ENCODE peak calls at places on chromosomes 3 and 15, in four cellular contexts. C is mammary epithelial cell, D is SJSA1, K is sigmoid colon. X is an unnamed sample.
A peak's percentile ranks its signal among the peaks of the same experiment; 100 is the strongest.

GRCh38 chr15:75904241-75904631 is 558 bp downstream of the FBXO22 start:
- DNase-seq in C (peak; percentile 50), D (no peak), K (no peak), X (peak; percentile 47)

GRCh38 chr15:28975766-28976179 is 90.0 kb downstream of the APBA2 start:
- DNase-seq in C (peak; percentile 48), D (no peak), K (no peak), X (peak; percentile 55)

GRCh38 chr3:98326494-98326893 is 27.2 kb upstream of the OR5K4 start:
- DNase-seq in C (no peak), D (no peak), K (no peak), X (no peak)

GRCh38 chr15:92869977-92870644 is 30.0 kb upstream of the CHD2 start:
- DNase-seq in C (peak; percentile 47), D (no peak), K (peak; percentile 71), X (no peak)

GRCh38 chr15:34753236-34753894 is 1.4 kb downstream of the GJD2 start:
- DNase-seq in C (peak; percentile 44), D (peak; percentile 63), K (no peak), X (peak; percentile 65)

GRCh38 chr3:69204315-69204957 is 82.0 kb upstream of the LMOD3 start:
- DNase-seq in C (no peak), D (no peak), K (no peak), X (peak; percentile 8)

GRCh38 chr3:196519738-196520122 is 4.6 kb upstream of the SMCO1 start:
- DNase-seq in C (no peak), D (no peak), K (no peak), X (no peak)

GRCh38 chr15:87681054-87681453 is 575.5 kb downstream of the NTRK3 start:
- DNase-seq in C (no peak), D (no peak), K (no peak), X (no peak)

GRCh38 chr3:25421747-25422146 is 6.3 kb upstream of the RARB start:
- DNase-seq in C (no peak), D (no peak), K (no peak), X (no peak)

GRCh38 chr3:191962324-191962723 is 501.4 kb downstream of the PYDC2 start:
- DNase-seq in C (no peak), D (no peak), K (no peak), X (no peak)

GRCh38 chr3:111808439-111808838 is 50.6 kb upstream of the PHLDB2 start:
- DNase-seq in C (peak; percentile 44), D (no peak), K (no peak), X (no peak)

GRCh38 chr3:11154036-11154952 is at the start of gene HRH1:
- DNase-seq in C (peak; percentile 36), D (peak; percentile 63), K (no peak), X (peak; percentile 30)

GRCh38 chr3:188905991-188906635 is 265.7 kb upstream of the TPRG1 start:
- DNase-seq in C (no peak), D (no peak), K (no peak), X (peak; percentile 77)

GRCh38 chr3:45618081-45618509 is 23.5 kb downstream of the LIMD1 start:
- DNase-seq in C (no peak), D (no peak), K (no peak), X (no peak)

GRCh38 chr3:114428173-114428606 is 134.4 kb downstream of the TIGIT start:
- DNase-seq in C (no peak), D (no peak), K (no peak), X (no peak)

GRCh38 chr3:179464296-179465092 is 13.2 kb upstream of the GNB4 start:
- DNase-seq in C (peak; percentile 57), D (no peak), K (no peak), X (no peak)

GRCh38 chr3:170734043-170734736 is 135.8 kb downstream of the RPL22L1 start:
- DNase-seq in C (no peak), D (no peak), K (no peak), X (no peak)

GRCh38 chr3:183541738-183542137 is 13.8 kb downstream of the KLHL6 start:
- DNase-seq in C (no peak), D (no peak), K (no peak), X (no peak)

GRCh38 chr3:183542355-183542754 is 13.2 kb downstream of the KLHL6 start:
- DNase-seq in C (no peak), D (no peak), K (no peak), X (no peak)

GRCh38 chr3:183541235-183541655 is 14.3 kb downstream of the KLHL6 start:
- DNase-seq in C (no peak), D (no peak), K (no peak), X (no peak)

GRCh38 chr3:183539821-183540220 is 15.7 kb downstream of the KLHL6 start:
- DNase-seq in C (peak; percentile 94), D (no peak), K (no peak), X (no peak)

GRCh38 chr3:183540501-183541234 is 14.8 kb downstream of the KLHL6 start:
- DNase-seq in C (no peak), D (no peak), K (no peak), X (no peak)
- H3K4me1 ChIP-seq in C (peaks cover 27% of the 10 kb centered on the region), D (no peaks in the 10 kb centered on the region), K (no peaks in the 10 kb centered on the region), X (no peaks in the 10 kb centered on the region)

DNA sequence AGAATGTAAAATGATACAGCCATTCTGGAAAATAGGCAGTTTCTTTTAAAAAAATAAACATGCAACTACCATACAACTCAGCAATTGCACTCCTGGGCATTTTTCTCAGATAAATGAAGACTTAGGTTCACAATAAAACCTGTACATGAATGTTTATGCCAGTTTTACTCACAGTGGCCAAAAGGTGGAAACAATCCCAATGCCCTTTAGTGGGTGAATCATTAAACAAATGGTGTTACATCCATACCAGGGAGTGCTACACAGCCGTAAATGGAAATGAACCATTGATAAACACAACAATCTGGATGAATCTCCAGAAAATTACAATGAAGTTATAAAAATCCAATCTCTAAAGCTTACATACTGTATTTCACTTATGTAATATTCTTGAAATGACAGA is 140.3 kb downstream of the ADAMTSL3 start:
- DNase-seq in C (no peak), D (no peak), K (no peak), X (no peak)
- H3K27ac ChIP-seq in C (no peak overlapping the region), D (no peak overlapping the region), K (no peak overlapping the region), X (no peak overlapping the region)

GRCh38 chr3:52489453-52489852 is 5.7 kb upstream of the STAB1 start:
- DNase-seq in C (no peak), D (no peak), K (no peak), X (no peak)

GRCh38 chr3:52492059-52492458 is 3.1 kb upstream of the STAB1 start:
- DNase-seq in C (no peak), D (no peak), K (no peak), X (no peak)

GRCh38 chr3:52488746-52489145 is 6.4 kb upstream of the STAB1 start:
- DNase-seq in C (no peak), D (no peak), K (no peak), X (no peak)

GRCh38 chr3:52490035-52490937 is 4.9 kb upstream of the STAB1 start:
- DNase-seq in C (no peak), D (no peak), K (no peak), X (no peak)

GRCh38 chr3:52490938-52491526 is 4.1 kb upstream of the STAB1 start:
- DNase-seq in C (no peak), D (no peak), K (no peak), X (no peak)
- H3K4me1 ChIP-seq in C (peaks cover 8% of the 10 kb centered on the region), D (no peaks in the 10 kb centered on the region), K (peaks cover 21% of the 10 kb centered on the region), X (no peaks in the 10 kb centered on the region)

GRCh38 chr15:90886291-90886614 is 1.9 kb downstream of the FES start:
- DNase-seq in C (no peak), D (no peak), K (no peak), X (no peak)

GRCh38 chr15:90884719-90885431 is 571 bp downstream of the FES start:
- DNase-seq in C (no peak), D (no peak), K (no peak), X (no peak)

GRCh38 chr15:90887037-90887481 is 2.8 kb downstream of the FES start:
- DNase-seq in C (no peak), D (no peak), K (peak; percentile 60), X (no peak)

GRCh38 chr15:90883971-90884718 is at the start of gene FES:
- DNase-seq in C (no peak), D (no peak), K (peak; percentile 86), X (no peak)

GRCh38 chr15:90885432-90886290 is 1.4 kb downstream of the FES start:
- DNase-seq in C (no peak), D (peak; percentile 76), K (peak; percentile 89), X (peak; percentile 80)
- H3K27ac ChIP-seq in C (no peak overlapping the region), D (no peak overlapping the region), K (peak overlapping the region; percentile 90), X (no peak overlapping the region)

DNA sequence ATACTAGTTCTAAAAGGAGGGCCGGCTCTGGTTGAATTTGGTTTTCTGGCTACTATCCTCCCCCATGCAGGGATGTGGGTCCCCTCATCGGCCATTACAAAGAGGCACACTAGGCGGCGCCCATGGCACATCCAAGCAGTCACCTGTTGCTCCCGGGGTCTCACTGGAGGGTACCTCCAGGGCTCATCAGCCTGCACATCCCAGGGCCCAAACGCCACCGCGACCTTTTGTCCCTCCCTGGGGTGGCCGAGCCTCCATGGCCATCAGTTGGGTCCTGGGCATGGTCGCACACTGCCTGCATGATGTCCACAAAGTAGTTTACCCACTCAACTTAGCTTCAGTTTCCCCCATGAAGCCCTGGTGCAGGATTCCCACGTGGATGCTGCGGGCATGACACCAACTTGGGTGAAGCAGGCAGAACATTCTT is 28.3 kb downstream of the IDH3A start:
- DNase-seq in C (no peak), D (no peak), K (no peak), X (peak; percentile 63)
- H3K4me1 ChIP-seq in C (peaks cover under 1% of the 10 kb centered on the region), D (no peaks in the 10 kb centered on the region), K (no peaks in the 10 kb centered on the region), X (no peaks in the 10 kb centered on the region)

GRCh38 chr3:125051205-125051604 is 4.6 kb downstream of the HEG1 start:
- DNase-seq in C (no peak), D (no peak), K (no peak), X (no peak)
- H3K27ac ChIP-seq in C (no peak overlapping the region), D (peak overlapping the region; percentile 85), K (peak overlapping the region; percentile 95), X (peak overlapping the region; percentile 93)

DNA sequence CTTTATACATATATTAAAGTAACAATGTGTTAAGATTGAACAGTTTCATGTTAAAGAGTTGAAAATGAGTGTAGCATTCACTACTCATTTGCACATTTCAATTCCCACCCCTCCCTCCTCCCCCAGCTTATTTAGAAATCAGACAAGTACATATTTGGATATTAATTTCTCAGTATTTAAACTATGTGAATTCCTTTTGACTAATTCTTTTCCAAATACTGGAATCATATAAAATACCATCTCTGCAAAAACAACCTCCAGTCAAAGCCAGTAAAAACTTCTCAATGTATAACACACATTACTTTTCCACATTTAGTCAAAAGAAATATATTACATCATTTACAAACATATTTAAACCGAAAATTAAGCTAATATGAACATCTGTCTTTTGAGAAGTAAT is 25.5 kb upstream of the SHC4 start:
- DNase-seq in C (no peak), D (no peak), K (no peak), X (no peak)
- H3K4me1 ChIP-seq in C (no peaks in the 10 kb centered on the region), D (no peaks in the 10 kb centered on the region), K (peaks cover 17% of the 10 kb centered on the region), X (no peaks in the 10 kb centered on the region)

DNA sequence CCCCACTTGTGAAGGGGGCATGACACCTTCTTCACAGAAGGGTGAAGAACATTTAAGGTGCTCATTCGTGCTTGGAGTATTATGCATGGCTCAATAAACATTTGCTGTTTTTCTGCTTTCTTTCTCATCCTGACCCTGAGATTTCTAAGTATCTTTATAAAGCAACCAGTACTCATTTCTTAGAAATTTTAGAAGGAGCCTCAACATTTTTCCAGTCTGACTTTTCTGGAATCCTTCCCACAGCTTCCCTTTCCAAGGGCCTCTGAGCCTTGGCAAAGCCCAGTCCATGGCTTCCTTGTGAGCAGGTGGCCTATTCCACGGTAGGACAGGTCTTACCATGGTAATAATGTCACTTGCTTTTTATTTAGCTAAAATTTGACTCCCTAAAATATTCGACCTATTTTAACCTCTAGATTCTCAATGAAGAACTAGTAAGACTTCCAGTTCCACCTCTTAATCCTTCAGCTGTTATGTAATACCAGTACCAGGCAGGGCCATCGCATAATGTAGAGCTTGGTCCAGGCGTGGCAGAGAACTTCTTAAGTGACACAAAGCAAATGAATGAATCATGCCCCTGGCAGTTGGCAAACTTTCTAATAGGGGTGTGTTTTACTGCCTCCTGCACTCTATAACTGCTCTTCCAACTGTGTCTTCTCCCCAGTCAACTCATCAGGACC is 1.0 kb upstream of the TM4SF4 start:
- DNase-seq in C (peak; percentile 81), D (peak; percentile 49), K (no peak), X (peak; percentile 85)
- H3K27ac ChIP-seq in C (no peak overlapping the region), D (peak overlapping the region; percentile 26), K (no peak overlapping the region), X (no peak overlapping the region)

X was measured in A673.